ENCODE peak calls at places on chromosome 6, in four cellular contexts. One of them, this sample, is unnamed. For H3K27me3, the result is how much of the 10 kb centered on the place peaks cover.

GRCh38 chr6:150038202-150038830 is 13.0 kb upstream of the RAET1L start:
- DNase-seq in DND-41: no peak
- DNase-seq in Panc1: no peak
- DNase-seq in hepatocyte: no peak
- DNase-seq in this sample: no peak

GRCh38 chr6:6469074-6469473 is 119.4 kb upstream of the LY86 start:
- DNase-seq in DND-41: no peak
- DNase-seq in Panc1: no peak
- DNase-seq in hepatocyte: no peak
- DNase-seq in this sample: no peak

GRCh38 chr6:43247115-43247999 is 4.1 kb downstream of the TTBK1 start:
- DNase-seq in Panc1: no peak
- DNase-seq in DND-41: peak
- DNase-seq in hepatocyte: peak
- DNase-seq in this sample: peak

GRCh38 chr6:113860165-113860955 is 3.2 kb downstream of the MARCKS start:
- DNase-seq in DND-41: no peak
- DNase-seq in Panc1: no peak
- DNase-seq in hepatocyte: peak
- DNase-seq in this sample: no peak

GRCh38 chr6:11618533-11618932 is 81.0 kb downstream of the TMEM170B start:
- DNase-seq in hepatocyte: no peak
- DNase-seq in DND-41: no peak
- DNase-seq in Panc1: no peak
- DNase-seq in this sample: no peak

GRCh38 chr6:155093430-155093829 is 98.3 kb downstream of the TIAM2 start:
- DNase-seq in Panc1: no peak
- DNase-seq in DND-41: peak
- DNase-seq in hepatocyte: no peak
- DNase-seq in this sample: peak

GRCh38 chr6:26170181-26170580 is 83.0 kb downstream of the HFE start:
- DNase-seq in DND-41: no peak
- DNase-seq in Panc1: no peak
- DNase-seq in hepatocyte: no peak
- DNase-seq in this sample: no peak

GRCh38 chr6:43276180-43277082 is 21.6 kb upstream of the SLC22A7 start:
- DNase-seq in DND-41: no peak
- DNase-seq in Panc1: no peak
- DNase-seq in hepatocyte: peak
- DNase-seq in this sample: peak

GRCh38 chr6:15491255-15491985 is 171.4 kb downstream of the DTNBP1 start:
- DNase-seq in DND-41: peak
- DNase-seq in hepatocyte: peak
- DNase-seq in Panc1: peak
- DNase-seq in this sample: peak

GRCh38 chr6:125732398-125732797 is 17.0 kb upstream of the HEY2 start:
- DNase-seq in Panc1: no peak
- DNase-seq in DND-41: no peak
- DNase-seq in hepatocyte: no peak
- DNase-seq in this sample: no peak

GRCh38 chr6:90123796-90124195 is 172.8 kb downstream of the BACH2 start:
- DNase-seq in DND-41: no peak
- DNase-seq in Panc1: no peak
- DNase-seq in hepatocyte: no peak
- DNase-seq in this sample: no peak

GRCh38 chr6:113565306-113565705 is 291.8 kb upstream of the MARCKS start:
- DNase-seq in Panc1: no peak
- DNase-seq in DND-41: no peak
- DNase-seq in hepatocyte: no peak
- DNase-seq in this sample: no peak

GRCh38 chr6:4371207-4371921 is 236.0 kb upstream of the ECI2 start:
- DNase-seq in DND-41: no peak
- DNase-seq in hepatocyte: no peak
- DNase-seq in Panc1: no peak
- DNase-seq in this sample: no peak

GRCh38 chr6:47230579-47230978 is 79.1 kb downstream of the TNFRSF21 start:
- DNase-seq in DND-41: no peak
- DNase-seq in Panc1: no peak
- DNase-seq in hepatocyte: no peak
- DNase-seq in this sample: no peak

GRCh38 chr6:165308926-165309731 is at the start of gene C6orf118:
- DNase-seq in hepatocyte: peak
- DNase-seq in DND-41: peak
- DNase-seq in Panc1: no peak
- DNase-seq in this sample: no peak

GRCh38 chr6:22399693-22400092 is 102.9 kb upstream of the PRL start:
- DNase-seq in DND-41: no peak
- DNase-seq in Panc1: no peak
- DNase-seq in hepatocyte: peak
- DNase-seq in this sample: no peak

GRCh38 chr6:107491059-107491609 is 1.2 kb downstream of the SOBP start:
- DNase-seq in Panc1: no peak
- DNase-seq in hepatocyte: peak
- DNase-seq in DND-41: peak
- DNase-seq in this sample: peak

GRCh38 chr6:108541843-108542795 is 18.6 kb upstream of the FOXO3 start:
- DNase-seq in Panc1: no peak
- DNase-seq in hepatocyte: peak
- DNase-seq in DND-41: peak
- DNase-seq in this sample: peak

GRCh38 chr6:157811476-157812173 is 11.4 kb upstream of the SNX9 start:
- DNase-seq in DND-41: no peak
- DNase-seq in Panc1: no peak
- DNase-seq in hepatocyte: no peak
- DNase-seq in this sample: no peak

GRCh38 chr6:93568169-93568568 is 148.8 kb upstream of the EPHA7 start:
- DNase-seq in hepatocyte: no peak
- DNase-seq in DND-41: no peak
- DNase-seq in Panc1: no peak
- DNase-seq in this sample: no peak
- H3K4me3 ChIP-seq in hepatocyte: no peak
- H3K4me3 ChIP-seq in DND-41: no peak
- H3K4me3 ChIP-seq in Panc1: no peak
- H3K4me3 ChIP-seq in this sample: no peak

DNA sequence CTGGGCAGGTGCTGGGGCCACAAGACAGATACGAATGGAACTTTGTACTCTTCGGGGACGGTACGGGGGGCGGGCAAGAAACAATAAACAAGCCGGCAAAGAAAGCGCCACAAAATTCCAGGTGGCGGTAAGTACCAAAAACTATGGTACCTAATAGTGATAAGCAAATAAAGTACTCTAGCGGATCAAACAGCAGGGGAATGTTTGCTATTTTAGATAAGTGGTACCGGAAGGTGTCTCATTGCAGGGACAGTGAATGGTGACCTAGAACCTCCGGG is 15.1 kb upstream of the RIPK1 start:
- DNase-seq in DND-41: no peak
- DNase-seq in hepatocyte: no peak
- DNase-seq in Panc1: no peak
- DNase-seq in this sample: no peak
- H3K27ac ChIP-seq in DND-41: no peak
- H3K27ac ChIP-seq in hepatocyte: peak
- H3K27ac ChIP-seq in Panc1: peak
- H3K27ac ChIP-seq in this sample: peak

DNA sequence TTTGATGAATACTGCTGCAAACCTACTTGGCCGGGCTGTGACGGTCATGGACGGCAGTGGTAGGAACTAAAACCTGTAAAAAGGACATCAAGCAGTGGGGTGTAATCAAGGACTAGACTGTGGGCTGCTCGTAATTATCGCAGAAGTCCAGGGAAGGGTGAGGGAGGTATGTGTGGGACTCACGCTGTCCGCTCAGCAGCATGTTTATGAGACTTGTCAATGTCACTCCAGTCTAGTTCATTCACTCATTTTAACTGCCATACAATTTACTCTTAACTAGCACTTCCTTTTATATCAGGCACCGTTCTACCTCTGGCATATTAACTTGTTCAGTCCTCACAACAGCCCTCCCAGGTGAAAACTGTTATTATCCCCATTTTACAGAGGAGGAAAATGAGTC is 3.9 kb downstream of the PNPLA1 start:
- DNase-seq in DND-41: no peak
- DNase-seq in hepatocyte: no peak
- DNase-seq in Panc1: no peak
- DNase-seq in this sample: no peak
- H3K27me3 ChIP-seq in DND-41: under half
- H3K27me3 ChIP-seq in hepatocyte: under half
- H3K27me3 ChIP-seq in Panc1: under half
- H3K27me3 ChIP-seq in this sample: under half

DNA sequence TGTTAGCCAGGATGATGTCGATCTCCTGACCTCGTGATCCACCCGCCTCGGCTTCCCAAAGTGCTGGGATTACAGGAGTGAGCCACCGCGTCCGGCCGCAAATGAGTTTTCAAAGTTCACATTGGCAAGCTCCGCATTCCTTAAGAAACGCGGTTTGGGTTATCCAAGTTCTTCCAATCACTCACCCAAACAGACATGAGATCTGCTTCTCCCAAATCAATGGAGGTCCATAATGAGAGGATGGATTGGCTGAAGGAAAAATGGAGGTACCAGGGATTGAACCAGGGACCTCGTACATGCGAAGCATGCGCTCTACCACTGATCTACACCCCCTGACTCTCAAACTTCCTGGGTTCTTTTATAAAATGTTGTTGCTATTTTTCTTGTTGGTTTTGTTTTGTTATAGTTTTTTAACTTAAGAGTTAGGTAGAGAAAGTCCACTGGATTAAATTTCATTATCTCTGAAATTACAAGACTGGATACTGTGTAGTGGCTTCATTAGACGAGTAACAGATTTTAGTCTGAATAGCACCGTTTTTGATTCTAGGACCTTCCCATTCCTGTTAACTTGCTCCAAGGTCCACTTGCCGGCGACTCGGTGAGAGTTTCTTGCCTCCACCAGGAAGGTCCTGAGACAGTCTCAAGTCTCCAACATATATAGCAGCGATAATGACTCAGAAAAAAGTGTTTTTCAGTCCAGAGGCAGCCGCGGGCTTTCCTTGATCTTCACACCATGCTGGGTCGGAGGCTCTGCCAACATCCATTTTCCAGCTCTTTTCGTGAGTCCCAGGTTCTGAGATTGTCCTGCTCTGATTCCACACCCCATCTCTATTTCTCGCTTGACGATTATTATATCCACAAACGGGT is 170.2 kb downstream of the GPX5 start:
- DNase-seq in Panc1: no peak
- DNase-seq in DND-41: no peak
- DNase-seq in hepatocyte: no peak
- DNase-seq in this sample: no peak
- H3K4me3 ChIP-seq in Panc1: peak
- H3K4me3 ChIP-seq in DND-41: no peak
- H3K4me3 ChIP-seq in hepatocyte: no peak
- H3K4me3 ChIP-seq in this sample: no peak

GRCh38 chr6:129677634-129678325 is 32.2 kb downstream of the ARHGAP18 start:
- DNase-seq in Panc1: no peak
- DNase-seq in DND-41: no peak
- DNase-seq in hepatocyte: no peak
- DNase-seq in this sample: no peak
- H3K27ac ChIP-seq in Panc1: peak
- H3K27ac ChIP-seq in DND-41: no peak
- H3K27ac ChIP-seq in hepatocyte: no peak
- H3K27ac ChIP-seq in this sample: peak

GRCh38 chr6:136932599-136932998 is 10.5 kb downstream of the SLC35D3 start:
- DNase-seq in DND-41: no peak
- DNase-seq in Panc1: no peak
- DNase-seq in hepatocyte: no peak
- DNase-seq in this sample: no peak

GRCh38 chr6:136927313-136927712 is 5.2 kb downstream of the SLC35D3 start:
- DNase-seq in hepatocyte: peak
- DNase-seq in DND-41: no peak
- DNase-seq in Panc1: peak
- DNase-seq in this sample: no peak

GRCh38 chr6:136926383-136926782 is 4.3 kb downstream of the SLC35D3 start:
- DNase-seq in Panc1: no peak
- DNase-seq in hepatocyte: no peak
- DNase-seq in DND-41: no peak
- DNase-seq in this sample: no peak

DNA sequence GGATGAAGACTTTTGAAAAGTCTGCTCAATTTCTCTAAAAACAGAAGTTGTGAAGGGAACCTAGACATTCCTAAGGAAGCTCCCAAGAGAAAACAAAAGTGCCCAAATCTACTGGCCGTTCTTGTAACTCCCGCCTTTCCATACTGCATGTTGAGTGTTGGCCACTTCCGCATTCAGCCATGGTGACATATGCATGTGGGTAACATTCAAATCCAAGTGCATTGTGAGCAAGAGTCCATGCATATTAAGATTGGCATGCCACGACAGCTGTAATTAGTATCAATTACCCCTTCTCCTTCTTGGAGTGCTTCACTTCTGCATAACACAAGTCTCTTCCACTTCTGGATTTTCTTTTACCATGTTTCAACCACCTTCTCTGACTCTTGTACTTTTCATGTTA is 8.4 kb downstream of the SLC35D3 start:
- DNase-seq in Panc1: no peak
- DNase-seq in DND-41: no peak
- DNase-seq in hepatocyte: no peak
- DNase-seq in this sample: no peak
- H3K27me3 ChIP-seq in Panc1: under half
- H3K27me3 ChIP-seq in DND-41: under half
- H3K27me3 ChIP-seq in hepatocyte: under half
- H3K27me3 ChIP-seq in this sample: under half

DNA sequence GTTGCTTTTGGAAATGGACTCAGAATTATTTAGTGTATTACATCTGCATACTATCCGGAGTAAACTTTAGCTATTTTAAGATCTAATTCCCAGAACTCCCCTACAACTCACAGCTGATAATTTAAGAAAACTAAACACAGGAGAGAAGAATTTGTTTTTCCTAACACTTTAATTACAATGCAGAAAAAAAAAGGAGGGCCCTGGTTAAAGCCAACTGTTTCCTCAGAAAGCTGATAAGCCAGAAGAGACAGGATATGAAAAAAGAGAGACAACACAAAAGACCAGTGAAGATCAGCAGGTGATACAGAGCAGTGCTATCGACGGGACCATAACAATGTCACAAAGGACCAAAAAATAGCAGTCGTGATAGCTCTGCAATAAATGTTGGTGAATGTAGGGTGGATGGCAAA is 5.8 kb downstream of the IFNGR1 start:
- DNase-seq in Panc1: no peak
- DNase-seq in DND-41: no peak
- DNase-seq in hepatocyte: no peak
- DNase-seq in this sample: no peak
- H3K4me3 ChIP-seq in Panc1: no peak
- H3K4me3 ChIP-seq in DND-41: no peak
- H3K4me3 ChIP-seq in hepatocyte: no peak
- H3K4me3 ChIP-seq in this sample: no peak

This sample was measured in CD8-positive, alpha-beta memory T cell.